ENCODE peak calls at places on chromosome 16, in four cellular contexts. Z is HCT116, R is Panc1, Y is HepG2. K is an unnamed sample.

GRCh38 chr16:79632289-79632688 is 31.8 kb upstream of the MAF start:
- DNase-seq in R (no peak), Y (no peak), Z (no peak), K (no peak)

GRCh38 chr16:56370836-56371235 is 54.5 kb downstream of the AMFR start:
- DNase-seq in Z (no peak), R (no peak), Y (no peak), K (no peak)

GRCh38 chr16:74842413-74842812 is 67.8 kb upstream of the FA2H start:
- DNase-seq in R (no peak), Z (no peak), Y (no peak), K (no peak)

GRCh38 chr16:82660078-82660645 is 33.4 kb downstream of the CDH13 start:
- DNase-seq in Z (no peak), R (no peak), Y (no peak), K (no peak)

GRCh38 chr16:83530293-83530692 is 277.5 kb upstream of the HSBP1 start:
- DNase-seq in R (no peak), Y (no peak), Z (no peak), K (no peak)

GRCh38 chr16:10312023-10312422 is 73.8 kb upstream of the ATF7IP2 start:
- DNase-seq in R (no peak), Y (no peak), Z (no peak), K (no peak)

GRCh38 chr16:31439519-31439918 is 3.1 kb downstream of the ZNF843 start:
- DNase-seq in Y (no peak), R (no peak), Z (no peak), K (no peak)

GRCh38 chr16:4533490-4533889 is 5.1 kb downstream of the CDIP1 start:
- DNase-seq in Z (no peak), Y (no peak), R (no peak), K (no peak)

GRCh38 chr16:56691885-56692284 is 9.6 kb downstream of the MT1X start:
- DNase-seq in Y (peak), R (no peak), Z (peak), K (no peak)

GRCh38 chr16:29710227-29711219 is 31.5 kb downstream of the QPRT start:
- DNase-seq in Z (peak), Y (peak), R (peak), K (peak)

GRCh38 chr16:11627822-11628457 is 40.3 kb upstream of the SNN start:
- DNase-seq in Y (no peak), Z (peak), R (no peak), K (peak)

GRCh38 chr16:13896543-13897182 is 23.3 kb upstream of the ERCC4 start:
- DNase-seq in Y (peak), Z (peak), R (no peak), K (peak)

GRCh38 chr16:50878536-50878935 is 136.7 kb downstream of the CYLD start:
- DNase-seq in R (no peak), Z (no peak), Y (no peak), K (no peak)

GRCh38 chr16:50547944-50548658 is at the start of gene NKD1:
- DNase-seq in R (no peak), Z (peak), Y (peak), K (peak)

GRCh38 chr16:52424591-52424990 is 122.4 kb downstream of the TOX3 start:
- DNase-seq in Y (no peak), Z (no peak), R (no peak), K (no peak)

GRCh38 chr16:29993191-29993902 is 2.1 kb downstream of the HIRIP3 start:
- DNase-seq in R (no peak), Z (no peak), Y (no peak), K (no peak)

GRCh38 chr16:61074324-61074723 is 961.9 kb downstream of the CDH8 start:
- DNase-seq in R (no peak), Y (no peak), Z (no peak), K (no peak)

GRCh38 chr16:55668337-55669281 is 12.8 kb downstream of the SLC6A2 start:
- DNase-seq in Y (peak), R (peak), Z (no peak), K (no peak)

GRCh38 chr16:27313422-27314160 is at the start of gene IL4R:
- DNase-seq in R (no peak), Z (peak), Y (peak), K (peak)

GRCh38 chr16:19304670-19305240 is 19.2 kb downstream of the CLEC19A start:
- DNase-seq in Y (no peak), R (no peak), Z (no peak), K (peak)

GRCh38 chr16:77213542-77214108 is 14.4 kb downstream of the SYCE1L start:
- DNase-seq in Y (peak), R (peak), Z (peak), K (no peak)

GRCh38 chr16:69796285-69797118 is 34.4 kb downstream of the WWP2 start:
- DNase-seq in Y (peak), Z (peak), R (peak), K (peak)

GRCh38 chr16:5582529-5582928 is 484.9 kb upstream of the EEF2KMT start:
- DNase-seq in Z (no peak), R (no peak), Y (no peak), K (no peak)
- TF ChIP-seq TCF7L2 in Z (no peak), R (no peak), Y (no peak), K (no peak)

GRCh38 chr16:48534601-48535340 is 75.2 kb downstream of the N4BP1 start:
- DNase-seq in R (no peak), Y (no peak), Z (no peak), K (no peak)

GRCh38 chr16:48535369-48535787 is 74.6 kb downstream of the N4BP1 start:
- DNase-seq in R (no peak), Z (no peak), Y (no peak), K (no peak)

GRCh38 chr16:48536600-48537200 is 73.3 kb downstream of the N4BP1 start:
- DNase-seq in Z (no peak), Y (no peak), R (no peak), K (no peak)

GRCh38 chr16:48537275-48537674 is 72.7 kb downstream of the N4BP1 start:
- DNase-seq in Y (no peak), R (no peak), Z (no peak), K (no peak)

GRCh38 chr16:48535831-48536599 is 74.0 kb downstream of the N4BP1 start:
- DNase-seq in Y (peak), Z (no peak), R (no peak), K (no peak)
- TF ChIP-seq TCF7L2 in Y (no peak), Z (no peak), R (no peak), K (no peak)

GRCh38 chr16:2275476-2276450 is 7.8 kb upstream of the RNPS1 start:
- DNase-seq in R (no peak), Y (no peak), Z (no peak), K (no peak)

GRCh38 chr16:2277466-2278271 is 9.7 kb upstream of the RNPS1 start:
- DNase-seq in Y (no peak), Z (no peak), R (no peak), K (no peak)

GRCh38 chr16:2278956-2279800 is 11.3 kb upstream of the RNPS1 start:
- DNase-seq in R (no peak), Y (no peak), Z (no peak), K (no peak)

GRCh38 chr16:2278272-2278608 is 10.3 kb upstream of the RNPS1 start:
- DNase-seq in R (no peak), Y (peak), Z (no peak), K (no peak)

DNA sequence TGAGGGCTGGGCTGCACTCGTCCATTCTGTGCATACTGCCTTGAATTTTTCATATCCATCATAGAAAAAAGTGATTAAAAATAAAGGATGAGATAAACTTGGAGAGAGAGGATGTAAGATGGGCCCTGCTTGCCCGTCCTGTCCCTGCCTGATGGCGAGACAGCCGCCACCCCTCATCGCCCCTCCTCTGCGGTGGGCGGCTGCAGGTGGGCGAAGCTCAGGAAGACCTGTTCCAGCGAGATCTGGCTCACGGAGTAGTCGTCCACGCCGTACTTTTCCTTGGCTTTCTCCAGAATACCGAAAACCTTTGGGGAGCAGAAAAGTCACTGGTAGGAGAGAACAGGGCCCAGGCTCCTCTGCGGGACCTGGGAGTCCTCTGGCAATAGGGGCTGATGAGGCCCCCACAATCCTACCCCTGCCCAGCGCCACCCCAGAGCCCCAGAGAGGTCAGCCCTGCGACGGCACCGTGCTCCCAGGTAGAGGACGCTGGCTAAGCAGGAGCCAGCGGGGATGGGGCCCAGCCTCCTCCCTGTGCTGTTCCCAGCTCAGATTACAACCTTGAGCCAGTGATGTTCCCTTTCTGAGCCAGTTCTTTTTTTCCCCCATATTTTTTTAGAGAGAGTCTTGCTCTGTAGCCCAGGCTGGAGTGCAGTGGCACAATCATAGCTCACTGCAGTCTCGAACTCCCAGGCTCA is 8.7 kb upstream of the RNPS1 start:
- DNase-seq in Z (no peak), R (no peak), Y (no peak), K (no peak)
- TF ChIP-seq TCF7L2 in Z (no peak), R (no peak), Y (no peak), K (no peak)

GRCh38 chr16:8931864-8932263 is 31.8 kb downstream of the USP7 start:
- DNase-seq in R (no peak), Y (peak), Z (no peak), K (peak)

GRCh38 chr16:8926827-8927226 is 36.9 kb downstream of the USP7 start:
- DNase-seq in R (no peak), Y (no peak), Z (no peak), K (no peak)

GRCh38 chr16:8929086-8929748 is 34.5 kb downstream of the USP7 start:
- DNase-seq in Z (no peak), Y (no peak), R (no peak), K (no peak)

GRCh38 chr16:8925455-8925854 is 38.3 kb downstream of the USP7 start:
- DNase-seq in R (no peak), Z (no peak), Y (no peak), K (no peak)

GRCh38 chr16:8928467-8928957 is 35.2 kb downstream of the USP7 start:
- DNase-seq in R (no peak), Y (no peak), Z (no peak), K (no peak)
- TF ChIP-seq TCF7L2 in R (no peak), Y (no peak), Z (no peak), K (no peak)

DNA sequence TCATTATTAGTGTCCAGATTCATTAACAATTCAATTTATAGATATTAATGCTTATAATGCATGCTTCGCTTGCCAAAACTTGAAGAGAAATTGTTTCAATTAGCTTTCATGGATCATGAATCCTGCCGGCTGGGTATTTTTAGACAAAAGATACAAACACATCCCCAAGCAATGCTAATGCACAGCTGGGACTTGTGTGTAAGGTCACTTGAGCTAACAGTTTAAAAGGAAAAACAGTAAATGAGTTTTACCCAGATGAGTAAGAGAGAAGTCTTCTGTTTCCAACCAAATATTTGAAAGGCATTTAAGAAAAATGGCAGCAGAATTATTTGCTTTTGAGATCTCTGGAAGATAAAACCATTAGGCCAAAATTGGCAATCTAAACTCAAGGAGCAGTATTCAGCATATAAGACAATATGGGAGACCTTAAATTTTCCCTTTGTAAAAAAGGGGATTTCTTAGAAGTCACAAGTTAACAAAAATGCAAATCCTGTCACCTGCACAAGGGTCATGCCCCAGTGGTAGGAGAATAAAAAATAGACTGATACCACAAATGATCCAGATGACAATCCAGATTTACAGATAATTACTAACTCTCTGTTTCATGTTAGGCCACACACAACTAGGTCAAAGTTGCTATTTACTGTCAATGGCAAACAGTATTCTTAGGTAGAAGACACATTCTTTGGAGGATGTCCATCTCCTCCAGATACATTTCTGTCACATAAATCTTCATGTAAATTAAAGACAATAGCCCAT is 418.4 kb upstream of the PMFBP1 start:
- DNase-seq in Z (no peak), R (no peak), Y (no peak), K (no peak)
- TF ChIP-seq TCF7L2 in Z (no peak), R (no peak), Y (no peak), K (no peak)

GRCh38 chr16:924806-925205 is 46.0 kb downstream of the LMF1 start:
- DNase-seq in Y (no peak), R (no peak), Z (no peak), K (no peak)

GRCh38 chr16:927931-928330 is 42.9 kb downstream of the LMF1 start:
- DNase-seq in Y (no peak), R (no peak), Z (no peak), K (no peak)

GRCh38 chr16:927406-927805 is 43.4 kb downstream of the LMF1 start:
- DNase-seq in Z (no peak), R (no peak), Y (no peak), K (no peak)

GRCh38 chr16:928526-928925 is 42.3 kb downstream of the LMF1 start:
- DNase-seq in R (no peak), Z (no peak), Y (no peak), K (no peak)

DNA sequence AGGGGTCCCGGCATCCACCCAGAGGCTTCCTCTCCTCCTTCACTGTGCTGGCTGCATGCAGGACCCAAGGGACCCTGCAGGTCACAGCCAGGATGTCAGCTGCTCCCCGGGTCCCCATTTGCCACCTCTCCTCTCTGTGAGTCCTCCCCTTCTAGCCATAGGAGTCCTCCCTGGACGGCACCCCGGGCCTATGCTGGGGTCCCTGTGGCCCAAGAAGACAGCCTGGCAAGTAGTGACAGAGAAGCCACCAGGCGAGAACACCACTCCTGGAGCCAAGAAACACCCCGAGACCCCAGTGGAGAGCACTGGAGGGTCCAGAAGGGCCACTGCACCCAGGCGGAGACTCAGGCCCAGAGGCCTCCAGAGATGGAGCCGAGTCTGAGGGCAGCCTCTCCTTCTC is 44.1 kb downstream of the LMF1 start:
- DNase-seq in R (no peak), Y (no peak), Z (no peak), K (no peak)
- TF ChIP-seq TCF7L2 in R (no peak), Y (no peak), Z (no peak), K (no peak)